ENCODE peak calls at places on chromosome 7, in ten cellular contexts. F is OCI-LY7; Q is GM12865; V is CD8-positive, alpha-beta T cell; P is fibroblast of the aortic adventitia; G is Karpas-422; K is BJ; T is tibial artery; O is AG04450; Z is GM12864. X is an unnamed sample.

GRCh38 chr7:142114207-142114606 is 2.7 kb downstream of the MGAM2 start:
- DNase-seq in F (no peak), Q (no peak), V (no peak), P (no peak), G (no peak), K (no peak), T (no peak), O (no peak), Z (no peak), X (no peak)

GRCh38 chr7:128427289-128427891 is 17.6 kb upstream of the IMPDH1 start:
- DNase-seq in F (peak), Q (peak), V (no peak), P (peak), G (peak), K (no peak), T (no peak), O (no peak), Z (no peak), X (peak)

GRCh38 chr7:1540391-1541271 is 10.1 kb downstream of the MAFK start:
- DNase-seq in F (no peak), Q (no peak), V (no peak), P (no peak), G (no peak), K (no peak), T (no peak), O (no peak), Z (no peak), X (no peak)

GRCh38 chr7:20798694-20799121 is 12.0 kb upstream of the SP8 start:
- DNase-seq in F (no peak), Q (no peak), V (no peak), P (no peak), G (no peak), K (no peak), T (no peak), O (no peak), Z (no peak), X (peak)

GRCh38 chr7:768881-769504 is 41.9 kb upstream of the PRKAR1B start:
- DNase-seq in F (no peak), Q (no peak), V (no peak), P (peak), G (no peak), K (no peak), T (peak), O (no peak), Z (no peak), X (peak)

GRCh38 chr7:72335561-72336381 is 76.4 kb downstream of the CALN1 start:
- DNase-seq in F (no peak), Q (no peak), V (no peak), P (no peak), G (no peak), K (no peak), T (no peak), O (no peak), Z (no peak), X (peak)

GRCh38 chr7:7210475-7211237 is 28.3 kb downstream of the C1GALT1 start:
- DNase-seq in F (no peak), Q (no peak), V (no peak), P (no peak), G (no peak), K (no peak), T (no peak), O (no peak), Z (no peak), X (no peak)

GRCh38 chr7:14807498-14807897 is 95.1 kb downstream of the DGKB start:
- DNase-seq in F (no peak), Q (no peak), V (no peak), P (no peak), G (no peak), K (no peak), T (no peak), O (no peak), Z (no peak), X (no peak)

GRCh38 chr7:104410742-104411141 is 82.3 kb downstream of the LHFPL3 start:
- DNase-seq in F (no peak), Q (no peak), V (no peak), P (no peak), G (no peak), K (no peak), T (no peak), O (no peak), Z (no peak), X (no peak)

GRCh38 chr7:112162161-112163020 is 43.8 kb downstream of the DOCK4 start:
- DNase-seq in F (no peak), Q (no peak), V (no peak), P (peak), G (no peak), K (no peak), T (peak), O (no peak), Z (no peak), X (peak)

GRCh38 chr7:116673504-116673865 is 1.5 kb downstream of the MET start:
- DNase-seq in F (no peak), Q (no peak), V (no peak), P (no peak), G (peak), K (no peak), T (no peak), O (no peak), Z (no peak), X (no peak)
- H3K4me3 ChIP-seq in F (no peak), Q (no peak), V (no peak), P (peak), G (peak), K (peak), T (no peak), O (peak), Z (no peak), X (no peak)

GRCh38 chr7:47571355-47572100 is 10.4 kb downstream of the TNS3 start:
- DNase-seq in F (no peak), Q (no peak), V (no peak), P (peak), G (no peak), K (peak), T (peak), O (peak), Z (no peak), X (no peak)
- H3K4me3 ChIP-seq in F (no peak), Q (no peak), V (no peak), P (no peak), G (no peak), K (no peak), T (peak), O (peak), Z (no peak), X (no peak)

GRCh38 chr7:116354171-116354545 is 143.8 kb downstream of the TES start:
- DNase-seq in F (no peak), Q (no peak), V (no peak), P (peak), G (no peak), K (no peak), T (peak), O (peak), Z (no peak), X (no peak)

GRCh38 chr7:116356333-116356965 is 143.1 kb upstream of the CAV2 start:
- DNase-seq in F (no peak), Q (no peak), V (no peak), P (no peak), G (no peak), K (no peak), T (no peak), O (no peak), Z (no peak), X (no peak)

GRCh38 chr7:116354546-116355422 is 144.4 kb downstream of the TES start:
- DNase-seq in F (no peak), Q (no peak), V (no peak), P (peak), G (no peak), K (peak), T (peak), O (peak), Z (no peak), X (no peak)

GRCh38 chr7:116356979-116357378 is 142.6 kb upstream of the CAV2 start:
- DNase-seq in F (no peak), Q (no peak), V (no peak), P (no peak), G (no peak), K (no peak), T (no peak), O (no peak), Z (no peak), X (no peak)

DNA sequence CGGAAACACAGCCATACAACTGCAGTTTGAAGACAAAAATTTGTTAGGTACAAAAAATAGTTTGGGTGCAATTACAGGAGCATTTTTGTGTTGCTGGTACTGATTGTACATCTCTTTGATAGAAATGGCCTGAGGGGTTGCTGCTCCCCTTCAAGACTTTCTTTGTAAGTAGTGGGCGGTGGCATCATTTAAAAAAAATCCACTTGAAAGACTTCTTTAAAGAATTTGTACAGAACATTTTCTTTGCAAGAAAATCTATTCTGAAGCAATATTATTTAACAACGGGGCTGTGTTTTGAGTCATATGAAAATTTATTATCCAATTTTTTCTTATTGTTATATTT is 144.1 kb upstream of the CAV2 start:
- DNase-seq in F (no peak), Q (no peak), V (no peak), P (no peak), G (no peak), K (no peak), T (no peak), O (no peak), Z (no peak), X (no peak)
- H3K4me3 ChIP-seq in F (no peak), Q (no peak), V (no peak), P (peak), G (no peak), K (peak), T (peak), O (peak), Z (no peak), X (no peak)

GRCh38 chr7:55573234-55573504 is 867 bp upstream of the VOPP1 start:
- DNase-seq in F (no peak), Q (no peak), V (no peak), P (no peak), G (no peak), K (no peak), T (no peak), O (no peak), Z (no peak), X (peak)
- H3K4me3 ChIP-seq in F (peak), Q (peak), V (peak), P (peak), G (peak), K (peak), T (peak), O (peak), Z (peak), X (peak)

GRCh38 chr7:158241919-158242318 is 345.7 kb downstream of the PTPRN2 start:
- DNase-seq in F (no peak), Q (no peak), V (no peak), P (no peak), G (no peak), K (no peak), T (no peak), O (no peak), Z (no peak), X (no peak)

GRCh38 chr7:158238616-158239289 is 348.9 kb downstream of the PTPRN2 start:
- DNase-seq in F (no peak), Q (no peak), V (no peak), P (no peak), G (no peak), K (no peak), T (no peak), O (no peak), Z (no peak), X (peak)

GRCh38 chr7:158237672-158238335 is 349.8 kb downstream of the PTPRN2 start:
- DNase-seq in F (no peak), Q (no peak), V (no peak), P (no peak), G (no peak), K (no peak), T (no peak), O (no peak), Z (no peak), X (peak)

GRCh38 chr7:158240801-158241200 is 346.8 kb downstream of the PTPRN2 start:
- DNase-seq in F (no peak), Q (no peak), V (no peak), P (no peak), G (no peak), K (no peak), T (no peak), O (no peak), Z (no peak), X (no peak)

DNA sequence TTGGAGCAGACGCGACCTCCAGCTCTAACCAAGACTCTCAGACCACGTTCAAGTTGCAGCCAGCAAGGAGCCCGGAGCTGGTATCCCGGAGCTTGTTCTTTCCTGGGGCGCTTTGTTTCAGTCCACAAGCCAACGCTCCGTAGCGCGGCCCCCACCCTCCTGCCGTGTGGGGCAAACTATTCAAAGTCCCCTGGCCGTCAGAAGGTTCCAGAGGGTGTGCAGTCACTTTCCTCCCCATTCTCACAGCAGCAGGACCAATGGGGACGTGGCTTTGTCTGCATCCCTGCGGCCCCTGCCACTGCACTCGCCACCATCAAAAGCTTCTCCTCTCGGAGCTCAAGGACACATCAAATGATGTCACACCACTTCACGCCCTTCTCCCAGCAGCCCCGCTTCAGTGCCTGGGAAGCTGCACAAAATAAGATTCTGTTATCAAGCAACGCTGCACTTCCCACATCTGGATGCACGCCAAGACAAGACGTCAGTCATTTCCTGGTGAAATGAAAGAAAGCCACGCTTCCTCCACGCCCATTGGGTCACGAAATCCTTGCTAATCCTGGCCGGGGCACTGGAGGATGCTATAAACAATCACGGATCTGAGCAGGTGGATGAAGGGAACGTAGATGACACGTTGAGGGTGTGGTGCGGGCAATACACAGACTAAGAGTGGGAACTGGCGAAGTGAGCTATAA is 348.2 kb downstream of the PTPRN2 start:
- DNase-seq in F (no peak), Q (no peak), V (no peak), P (no peak), G (no peak), K (no peak), T (no peak), O (no peak), Z (no peak), X (no peak)
- H3K4me3 ChIP-seq in F (no peak), Q (no peak), V (no peak), P (no peak), G (no peak), K (no peak), T (no peak), O (no peak), Z (no peak), X (no peak)

GRCh38 chr7:158976468-158976848 is 120.1 kb downstream of the DYNC2I1 start:
- DNase-seq in F (no peak), Q (peak), V (no peak), P (peak), G (peak), K (no peak), T (no peak), O (no peak), Z (peak), X (no peak)
- H3K4me3 ChIP-seq in F (peak), Q (peak), V (peak), P (peak), G (peak), K (no peak), T (peak), O (peak), Z (peak), X (no peak)

DNA sequence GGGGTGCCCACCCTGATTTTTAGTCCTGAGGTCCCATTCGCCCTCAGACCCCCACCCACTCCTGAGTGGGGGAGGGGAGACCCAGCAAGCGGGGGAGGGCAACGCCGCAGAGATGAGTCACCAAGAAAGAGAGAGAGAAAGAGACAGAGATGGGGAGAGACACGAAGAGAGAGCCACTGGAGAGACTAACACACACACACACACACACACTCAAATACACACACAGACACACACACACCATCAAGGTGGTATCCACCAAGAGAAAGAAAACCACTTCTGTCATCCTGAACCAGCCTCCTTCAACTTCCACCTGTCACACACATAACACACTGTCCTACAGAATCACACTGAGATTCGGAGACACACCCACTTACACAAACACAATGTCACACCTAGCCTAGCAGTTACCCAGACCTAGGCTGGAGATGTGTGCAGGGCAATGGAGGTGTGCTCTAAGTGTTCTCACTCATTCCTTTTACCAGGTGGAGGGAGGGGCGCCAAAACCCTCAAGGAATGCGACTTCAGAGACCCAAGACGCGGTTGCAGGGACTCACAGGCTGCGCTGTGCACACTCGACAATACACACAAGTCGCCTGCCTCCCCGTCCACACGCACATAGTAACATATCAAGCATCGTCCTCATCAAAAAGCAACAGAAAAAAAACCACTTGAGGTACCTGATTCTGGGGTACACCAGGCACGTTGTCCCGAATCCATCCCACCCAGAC is 3.9 kb upstream of the VGF start:
- DNase-seq in F (no peak), Q (no peak), V (no peak), P (no peak), G (peak), K (no peak), T (no peak), O (no peak), Z (no peak), X (peak)
- H3K4me3 ChIP-seq in F (no peak), Q (no peak), V (no peak), P (no peak), G (no peak), K (no peak), T (no peak), O (peak), Z (no peak), X (peak)

GRCh38 chr7:143315782-143316181 is at the start of gene CLCN1:
- DNase-seq in F (no peak), Q (no peak), V (no peak), P (no peak), G (no peak), K (no peak), T (no peak), O (no peak), Z (no peak), X (no peak)
- H3K4me3 ChIP-seq in F (no peak), Q (no peak), V (no peak), P (no peak), G (no peak), K (no peak), T (no peak), O (no peak), Z (no peak), X (no peak)